ENCODE peak calls at places on chromosomes 7 and 10, in nine cellular contexts. L, N, P, E, J, M, S, A and K are unnamed samples.

GRCh38 chr7:12701433-12701832 is 14.0 kb downstream of the ARL4A start:
- DNase-seq in L (no peak), N (no peak), P (no peak), E (no peak), J (no peak), M (no peak), S (no peak), A (no peak), K (no peak)

GRCh38 chr7:77288676-77289320 is 89.2 kb upstream of the FGL2 start:
- DNase-seq in L (no peak), N (no peak), P (no peak), E (no peak), J (no peak), M (no peak), S (no peak), A (peak), K (no peak)

GRCh38 chr7:106177295-106177690 is 65.2 kb upstream of the SYPL1 start:
- DNase-seq in L (no peak), N (no peak), P (no peak), E (no peak), J (no peak), M (no peak), S (no peak), A (no peak), K (no peak)

GRCh38 chr7:47827886-47828285 is 120.4 kb downstream of the PKD1L1 start:
- DNase-seq in L (no peak), N (no peak), P (no peak), E (no peak), J (no peak), M (no peak), S (no peak), A (no peak), K (no peak)

GRCh38 chr7:75599244-75599771 is 107.2 kb downstream of the SPDYE5 start:
- DNase-seq in L (peak), N (no peak), P (peak), E (peak), J (peak), M (no peak), S (no peak), A (no peak), K (no peak)

GRCh38 chr10:107425844-107426553 is 261.5 kb upstream of the SORCS1 start:
- DNase-seq in L (no peak), N (no peak), P (no peak), E (no peak), J (peak), M (no peak), S (no peak), A (no peak), K (no peak)

GRCh38 chr7:44213872-44214595 is 13.3 kb downstream of the YKT6 start:
- DNase-seq in L (peak), N (peak), P (peak), E (peak), J (no peak), M (peak), S (no peak), A (no peak), K (peak)

GRCh38 chr10:13099144-13099665 is 758 bp upstream of the OPTN start:
- DNase-seq in L (peak), N (peak), P (no peak), E (peak), J (peak), M (peak), S (peak), A (no peak), K (peak)

GRCh38 chr7:111833461-111833860 is 271.2 kb upstream of the IMMP2L start:
- DNase-seq in L (no peak), N (peak), P (no peak), E (no peak), J (no peak), M (no peak), S (no peak), A (no peak), K (no peak)

GRCh38 chr10:88831709-88832108 is 19.9 kb downstream of the ANKRD22 start:
- DNase-seq in L (no peak), N (no peak), P (no peak), E (no peak), J (no peak), M (no peak), S (no peak), A (no peak), K (no peak)